ENCODE peak calls at places on chromosome 16, in seven cellular contexts. T is GM12878, X is lung, Z is ascending aorta, K is fibroblast of lung, W is AG04450, O is WERI-Rb-1. C is an unnamed sample. For H3K27me3, the result is how much of the 10 kb centered on the place peaks cover.

GRCh38 chr16:79213214-79213613 is 387.3 kb downstream of the MAF start:
- DNase-seq in T (no peak), X (no peak), Z (no peak), K (no peak), W (no peak), O (no peak), C (no peak)

GRCh38 chr16:4800290-4801041 is 2.0 kb downstream of the ROGDI start:
- DNase-seq in T (no peak), X (peak), Z (no peak), K (no peak), W (no peak), O (peak), C (peak)

GRCh38 chr16:11395008-11395948 is 50.0 kb downstream of the RMI2 start:
- DNase-seq in T (no peak), X (no peak), Z (no peak), K (no peak), W (no peak), O (no peak), C (no peak)

GRCh38 chr16:26413780-26414179 is 652.9 kb upstream of the C16orf82 start:
- DNase-seq in T (no peak), X (no peak), Z (no peak), K (no peak), W (no peak), O (no peak), C (no peak)

GRCh38 chr16:53848277-53848942 is 144.5 kb downstream of the FTO start:
- DNase-seq in T (no peak), X (no peak), Z (no peak), K (no peak), W (no peak), O (no peak), C (no peak)

GRCh38 chr16:19926449-19927390 is 42.1 kb upstream of the GPRC5B start:
- DNase-seq in T (no peak), X (no peak), Z (no peak), K (peak), W (peak), O (no peak), C (no peak)

GRCh38 chr16:63311313-63311712 is 1275.1 kb upstream of the CDH8 start:
- DNase-seq in T (no peak), X (no peak), Z (no peak), K (no peak), W (no peak), O (no peak), C (no peak)

GRCh38 chr16:55955845-55956244 is 80.7 kb upstream of the CES5A start:
- DNase-seq in T (no peak), X (no peak), Z (no peak), K (no peak), W (no peak), O (peak), C (no peak)

GRCh38 chr16:30351586-30352419 is 3.3 kb downstream of the CD2BP2 start:
- DNase-seq in T (no peak), X (peak), Z (peak), K (peak), W (peak), O (no peak), C (peak)

GRCh38 chr16:67652578-67653130 is 7.4 kb downstream of the ACD start:
- DNase-seq in T (no peak), X (no peak), Z (no peak), K (no peak), W (no peak), O (peak), C (no peak)

GRCh38 chr16:35011-35775 is 18.2 kb downstream of the POLR3K start:
- DNase-seq in T (no peak), X (no peak), Z (peak), K (no peak), W (no peak), O (no peak), C (no peak)

GRCh38 chr16:7025616-7026190 is 306.9 kb upstream of the RBFOX1 start:
- DNase-seq in T (no peak), X (peak), Z (peak), K (no peak), W (no peak), O (peak), C (peak)

GRCh38 chr16:62408760-62409159 is 372.5 kb upstream of the CDH8 start:
- DNase-seq in T (no peak), X (no peak), Z (no peak), K (no peak), W (no peak), O (no peak), C (no peak)

GRCh38 chr16:30794634-30795033 is 7.6 kb upstream of the ZNF629 start:
- DNase-seq in T (no peak), X (no peak), Z (no peak), K (no peak), W (no peak), O (no peak), C (no peak)

GRCh38 chr16:11202260-11203091 is 53.5 kb downstream of the SOCS1 start:
- DNase-seq in T (peak), X (no peak), Z (no peak), K (peak), W (no peak), O (no peak), C (no peak)

GRCh38 chr16:22123146-22123545 is 30.8 kb downstream of the VWA3A start:
- DNase-seq in T (no peak), X (no peak), Z (no peak), K (no peak), W (no peak), O (peak), C (no peak)

GRCh38 chr16:12500771-12501170 is 302.9 kb downstream of the CPPED1 start:
- DNase-seq in T (no peak), X (no peak), Z (no peak), K (no peak), W (no peak), O (no peak), C (peak)

GRCh38 chr16:81655474-81656162 is 123.5 kb upstream of the PLCG2 start:
- DNase-seq in T (no peak), X (no peak), Z (no peak), K (no peak), W (no peak), O (no peak), C (no peak)

GRCh38 chr16:31385680-31386079 is 7.5 kb upstream of the ITGAD start:
- DNase-seq in T (no peak), X (no peak), Z (no peak), K (no peak), W (no peak), O (no peak), C (no peak)

GRCh38 chr16:31868701-31869167 is 4.9 kb upstream of the ZNF267 start:
- DNase-seq in T (no peak), X (peak), Z (peak), K (peak), W (peak), O (peak), C (peak)

GRCh38 chr16:10616744-10617640 is 36.6 kb upstream of the EMP2 start:
- DNase-seq in T (no peak), X (peak), Z (no peak), K (peak), W (no peak), O (no peak), C (peak)

GRCh38 chr16:87380403-87380802 is 3.2 kb downstream of the FBXO31 start:
- DNase-seq in T (peak), X (no peak), Z (no peak), K (no peak), W (no peak), O (no peak), C (no peak)

GRCh38 chr16:706189-707061 is 824 bp upstream of the FBXL16 start:
- DNase-seq in T (no peak), X (no peak), Z (no peak), K (no peak), W (no peak), O (no peak), C (no peak)

GRCh38 chr16:23403547-23403946 is 49.4 kb downstream of the COG7 start:
- DNase-seq in T (no peak), X (no peak), Z (no peak), K (peak), W (no peak), O (peak), C (no peak)

GRCh38 chr16:26220894-26221293 is 529.1 kb downstream of the HS3ST4 start:
- DNase-seq in T (no peak), X (no peak), Z (no peak), K (no peak), W (no peak), O (no peak), C (no peak)

GRCh38 chr16:8729779-8730334 is 55.4 kb downstream of the ABAT start:
- DNase-seq in T (no peak), X (no peak), Z (no peak), K (no peak), W (no peak), O (no peak), C (no peak)

GRCh38 chr16:85752511-85753420 is 1.9 kb upstream of the C16orf74 start:
- DNase-seq in T (no peak), X (no peak), Z (no peak), K (peak), W (no peak), O (peak), C (peak)

GRCh38 chr16:70695351-70696070 is 9.7 kb upstream of the MTSS2 start:
- DNase-seq in T (no peak), X (peak), Z (no peak), K (no peak), W (no peak), O (no peak), C (peak)

GRCh38 chr16:88086571-88087516 is 135.6 kb downstream of the BANP start:
- DNase-seq in T (no peak), X (no peak), Z (no peak), K (no peak), W (no peak), O (no peak), C (no peak)

GRCh38 chr16:84603115-84603816 is 14.6 kb downstream of the COTL1 start:
- DNase-seq in T (no peak), X (peak), Z (peak), K (peak), W (peak), O (no peak), C (peak)

GRCh38 chr16:27253526-27253930 is 15.0 kb downstream of the NSMCE1 start:
- DNase-seq in T (no peak), X (no peak), Z (no peak), K (peak), W (peak), O (no peak), C (no peak)

GRCh38 chr16:11992008-11992584 is 15.6 kb downstream of the SNX29 start:
- DNase-seq in T (no peak), X (no peak), Z (no peak), K (no peak), W (no peak), O (no peak), C (no peak)

GRCh38 chr16:90041896-90042473 is 22.7 kb upstream of the DBNDD1 start:
- DNase-seq in T (no peak), X (no peak), Z (no peak), K (no peak), W (no peak), O (no peak), C (no peak)

GRCh38 chr16:85979605-85980004 is 80.6 kb downstream of the IRF8 start:
- DNase-seq in T (no peak), X (no peak), Z (no peak), K (no peak), W (no peak), O (no peak), C (no peak)

GRCh38 chr16:77788196-77789084 is at the start of gene VAT1L:
- DNase-seq in T (no peak), X (no peak), Z (peak), K (peak), W (no peak), O (peak), C (no peak)

GRCh38 chr16:77789085-77789611 is 784 bp downstream of the VAT1L start:
- DNase-seq in T (no peak), X (no peak), Z (no peak), K (no peak), W (no peak), O (peak), C (no peak)

GRCh38 chr16:77790964-77791363 is 2.6 kb downstream of the VAT1L start:
- DNase-seq in T (no peak), X (no peak), Z (no peak), K (no peak), W (no peak), O (no peak), C (no peak)

GRCh38 chr16:77787452-77787851 is 912 bp upstream of the VAT1L start:
- DNase-seq in T (no peak), X (no peak), Z (no peak), K (no peak), W (no peak), O (no peak), C (no peak)

GRCh38 chr16:77789646-77790370 is 1.4 kb downstream of the VAT1L start:
- DNase-seq in T (no peak), X (no peak), Z (no peak), K (no peak), W (no peak), O (peak), C (no peak)
- H3K27me3 ChIP-seq in T (under half), X (under half), Z (under half), K (under half), W (under half), O (under half), C (under half)

DNA sequence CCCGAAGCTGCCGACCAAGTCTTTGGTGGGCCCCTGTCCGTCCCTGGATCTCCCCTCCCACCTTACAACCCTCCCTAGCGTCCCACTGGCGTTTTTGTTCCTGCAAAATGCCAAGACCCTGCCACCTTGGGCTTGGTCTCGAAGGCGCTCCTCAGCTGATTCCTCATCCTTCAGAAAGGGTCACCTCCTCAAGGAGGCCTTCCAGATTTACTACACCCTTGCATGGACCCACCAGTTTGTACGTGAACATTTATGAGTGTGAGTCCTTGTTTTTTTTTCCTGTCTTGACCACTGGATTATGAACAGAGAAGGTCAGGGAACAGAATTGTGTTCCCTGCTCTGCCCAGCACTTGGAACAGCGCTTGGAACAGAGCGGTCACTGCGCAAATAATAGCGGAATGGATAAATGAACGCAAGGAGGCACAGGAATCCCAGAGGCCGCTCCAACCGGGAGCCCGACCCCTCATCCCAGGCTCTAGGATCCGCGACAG is 895 bp upstream of the GFER start:
- DNase-seq in T (no peak), X (no peak), Z (no peak), K (no peak), W (no peak), O (no peak), C (no peak)
- H3K27me3 ChIP-seq in T (under half), X (under half), Z (under half), K (under half), W (under half), O (under half), C (under half)

GRCh38 chr16:51148674-51149228 is 2.3 kb downstream of the SALL1 start:
- DNase-seq in T (no peak), X (no peak), Z (no peak), K (no peak), W (no peak), O (no peak), C (no peak)

GRCh38 chr16:51149721-51150158 is 1.3 kb downstream of the SALL1 start:
- DNase-seq in T (no peak), X (no peak), Z (no peak), K (no peak), W (no peak), O (peak), C (no peak)

GRCh38 chr16:51149251-51149661 is 1.8 kb downstream of the SALL1 start:
- DNase-seq in T (no peak), X (no peak), Z (no peak), K (no peak), W (no peak), O (no peak), C (no peak)

GRCh38 chr16:51146256-51146924 is 4.7 kb downstream of the SALL1 start:
- DNase-seq in T (no peak), X (no peak), Z (no peak), K (peak), W (no peak), O (no peak), C (no peak)

DNA sequence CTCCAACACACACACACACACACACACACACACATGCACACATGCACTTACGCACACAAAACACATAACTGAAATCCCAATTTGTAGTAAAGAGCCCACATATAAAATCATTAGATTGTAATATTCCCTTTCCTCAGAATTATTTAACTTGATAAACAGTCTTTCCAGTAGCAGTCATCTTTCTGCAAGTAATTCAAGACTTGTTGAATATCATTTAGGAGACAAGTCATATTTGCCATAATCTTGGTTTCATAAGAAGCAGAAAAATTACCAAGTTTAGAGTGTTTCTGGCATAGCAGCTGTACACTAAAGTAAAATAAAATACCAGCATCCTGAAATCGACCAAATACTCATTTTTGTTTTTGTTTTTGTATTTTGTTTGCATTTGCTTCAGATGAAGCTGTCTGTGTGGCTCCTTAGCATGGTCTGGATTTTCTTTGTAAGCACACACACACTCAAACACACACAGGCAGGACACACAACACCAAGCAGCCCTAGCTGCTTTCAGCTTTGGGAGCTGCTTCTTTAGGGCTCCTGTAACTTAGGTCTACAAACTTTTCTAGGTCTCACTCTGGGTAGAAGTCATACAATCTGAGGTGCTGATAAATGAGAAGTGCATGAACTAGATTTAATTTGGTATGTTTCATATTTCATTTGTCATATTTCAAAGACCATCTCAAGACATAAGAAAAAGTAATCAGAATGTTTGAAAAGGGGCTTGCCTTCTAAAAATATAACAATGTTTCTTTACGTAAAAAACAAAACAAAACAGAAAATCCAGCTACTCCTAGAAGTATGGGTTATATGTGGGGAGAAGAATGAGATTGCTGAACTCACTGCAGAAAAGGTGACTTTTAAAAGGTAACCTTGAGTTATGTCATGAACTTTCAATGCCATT is 3.0 kb downstream of the SALL1 start:
- DNase-seq in T (no peak), X (no peak), Z (no peak), K (no peak), W (no peak), O (no peak), C (no peak)
- H3K27me3 ChIP-seq in T (under half), X (under half), Z (under half), K (under half), W (under half), O (under half), C (under half)

GRCh38 chr16:75250089-75250808 is 1.2 kb downstream of the BCAR1 start:
- DNase-seq in T (no peak), X (peak), Z (peak), K (no peak), W (no peak), O (no peak), C (peak)
- H3K27me3 ChIP-seq in T (under half), X (under half), Z (under half), K (under half), W (under half), O (under half), C (under half)

DNA sequence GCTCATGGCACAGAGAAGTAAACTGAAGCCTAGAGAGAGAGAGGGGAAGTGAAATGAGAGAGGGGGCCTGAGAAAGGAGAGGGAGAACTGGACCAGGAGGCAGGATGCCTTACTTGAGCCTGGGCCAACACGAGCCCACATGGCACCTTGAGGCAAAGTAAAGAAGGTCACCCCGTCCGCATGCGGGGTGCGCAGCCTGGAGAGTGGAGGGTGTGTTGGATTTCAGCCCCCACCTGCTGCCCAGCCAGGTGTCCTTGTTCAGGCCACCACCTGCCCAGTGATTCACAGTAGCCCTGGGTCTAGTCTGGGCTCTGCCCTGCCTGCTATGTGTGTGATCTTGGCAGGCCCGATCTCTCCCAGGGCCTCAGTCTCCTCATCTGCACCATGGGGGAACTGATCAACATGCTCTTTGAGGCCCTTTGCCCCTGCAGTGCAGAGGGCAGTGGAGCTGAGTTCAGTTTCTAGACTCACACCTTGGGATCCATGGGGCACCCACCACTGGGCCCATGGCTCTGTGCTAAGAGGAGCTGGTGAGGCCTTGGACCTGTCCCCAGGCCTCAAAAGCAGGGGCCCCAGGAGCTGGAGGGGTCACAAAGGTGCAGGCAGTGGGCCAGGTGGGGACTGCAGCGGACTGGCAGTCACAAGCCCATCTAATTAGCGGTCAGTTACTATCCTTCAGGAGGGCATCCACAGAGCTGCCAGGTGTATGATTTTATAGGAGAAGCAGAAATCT is 9.8 kb upstream of the DRC7 start:
- DNase-seq in T (no peak), X (no peak), Z (no peak), K (no peak), W (no peak), O (no peak), C (no peak)
- H3K27me3 ChIP-seq in T (under half), X (under half), Z (under half), K (under half), W (under half), O (under half), C (under half)

DNA sequence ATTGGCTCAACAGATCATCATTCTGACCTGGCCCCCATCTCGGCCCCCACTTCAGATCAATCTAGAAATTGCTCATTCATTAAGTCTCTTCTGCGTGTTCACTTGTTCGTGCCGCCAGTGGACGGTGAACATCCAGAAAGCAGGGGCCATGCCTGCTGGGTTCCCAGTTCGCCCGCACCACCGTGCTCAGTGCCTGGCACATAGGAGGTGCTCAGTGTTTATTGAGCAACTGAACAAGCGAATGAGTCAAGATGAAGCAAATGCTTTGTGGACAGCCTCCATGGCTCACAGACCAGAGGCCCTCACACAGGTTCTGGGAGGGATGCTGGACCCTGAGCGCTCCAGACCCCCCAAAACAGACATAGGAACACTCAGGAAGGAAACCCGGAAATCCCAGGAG is 13.9 kb downstream of the BEAN1 start:
- DNase-seq in T (no peak), X (no peak), Z (peak), K (no peak), W (no peak), O (no peak), C (no peak)
- H3K27me3 ChIP-seq in T (under half), X (under half), Z (under half), K (under half), W (under half), O (under half), C (under half)